ENCODE peak calls at places on chromosomes 4 and X, in nine cellular contexts. L is lower leg skin, A is DND-41, T is mammary epithelial cell, H is endothelial cell of umbilical vein, C is mucosa of descending colon, I is WERI-Rb-1, G is keratinocyte, P is astrocyte of the spinal cord. R is an unnamed sample.

GRCh38 chrX:50779694-50780093 is 34.3 kb downstream of the SHROOM4 start:
- DNase-seq in L (no peak), A (no peak), T (no peak), H (peak; percentile 9), C (no peak), I (no peak), G (no peak), P (no peak), R (no peak)

GRCh38 chr4:27692098-27692679 is 831.5 kb downstream of the STIM2 start:
- DNase-seq in L (no peak), A (peak; percentile 17), T (peak; percentile 32), H (peak; percentile 5), C (no peak), I (peak; percentile 29), G (no peak), P (peak; percentile 36), R (peak; percentile 12)

GRCh38 chr4:152620915-152621314 is 58.9 kb downstream of the TMEM154 start:
- DNase-seq in L (no peak), A (no peak), T (peak; percentile 27), H (no peak), C (no peak), I (no peak), G (no peak), P (no peak), R (no peak)

GRCh38 chrX:154046262-154046771 is 26.6 kb upstream of the IRAK1 start:
- DNase-seq in L (no peak), A (no peak), T (no peak), H (peak; percentile 93), C (no peak), I (no peak), G (no peak), P (peak; percentile 79), R (no peak)

GRCh38 chrX:107716816-107717700 is 58.5 kb downstream of the TSC22D3 start:
- DNase-seq in L (peak; percentile 98), A (peak; percentile 73), T (peak; percentile 77), H (peak; percentile 84), C (peak; percentile 91), I (peak; percentile 52), G (no peak), P (peak; percentile 92), R (no peak)

GRCh38 chrX:40008841-40009461 is 88.8 kb downstream of the BCOR start:
- DNase-seq in L (peak; percentile 89), A (no peak), T (no peak), H (no peak), C (peak; percentile 68), I (peak; percentile 93), G (no peak), P (no peak), R (no peak)

GRCh38 chrX:1909419-1910206 is 294.8 kb downstream of the ASMT start:
- DNase-seq in L (no peak), A (no peak), T (no peak), H (no peak), C (no peak), I (no peak), G (no peak), P (no peak), R (no peak)

GRCh38 chr4:70728096-70728495 is 6.3 kb downstream of the RUFY3 start:
- DNase-seq in L (no peak), A (peak; percentile 80), T (no peak), H (no peak), C (no peak), I (peak; percentile 85), G (no peak), P (no peak), R (no peak)

GRCh38 chrX:41634284-41634683 is 54.5 kb upstream of the GPR34 start:
- DNase-seq in L (no peak), A (no peak), T (no peak), H (peak; percentile 1), C (no peak), I (no peak), G (no peak), P (peak; percentile 58), R (peak; percentile 1)

GRCh38 chr4:41976775-41977516 is 4.6 kb upstream of the DCAF4L1 start:
- DNase-seq in L (no peak), A (no peak), T (no peak), H (no peak), C (no peak), I (no peak), G (no peak), P (no peak), R (no peak)

GRCh38 chrX:8139713-8140112 is 31.4 kb downstream of the VCX2 start:
- DNase-seq in L (no peak), A (no peak), T (peak; percentile 13), H (no peak), C (no peak), I (no peak), G (no peak), P (peak; percentile 36), R (no peak)

GRCh38 chrX:72685810-72686465 is 28.2 kb downstream of the PHKA1 start:
- DNase-seq in L (no peak), A (no peak), T (peak; percentile 92), H (no peak), C (no peak), I (no peak), G (peak; percentile 21), P (peak; percentile 49), R (peak; percentile 0)

GRCh38 chr4:109574931-109575804 is 15.1 kb downstream of the MCUB start:
- DNase-seq in L (no peak), A (peak; percentile 17), T (no peak), H (no peak), C (no peak), I (no peak), G (no peak), P (no peak), R (no peak)

GRCh38 chrX:129496625-129497024 is 26.7 kb downstream of the SMARCA1 start:
- DNase-seq in L (no peak), A (no peak), T (no peak), H (no peak), C (no peak), I (no peak), G (no peak), P (peak; percentile 36), R (no peak)

GRCh38 chr4:1407657-1408333 is 1.6 kb upstream of the NKX1-1 start:
- DNase-seq in L (peak; percentile 49), A (no peak), T (no peak), H (no peak), C (no peak), I (peak; percentile 17), G (no peak), P (no peak), R (no peak)

GRCh38 chr4:72468904-72469502 is 100.0 kb downstream of the ADAMTS3 start:
- DNase-seq in L (no peak), A (no peak), T (peak; percentile 25), H (peak; percentile 46), C (no peak), I (no peak), G (peak; percentile 2), P (peak; percentile 46), R (no peak)

GRCh38 chrX:103918050-103918449 is 44.4 kb upstream of the TMSB15B start:
- DNase-seq in L (no peak), A (peak; percentile 74), T (peak; percentile 65), H (peak; percentile 59), C (no peak), I (peak; percentile 64), G (no peak), P (peak; percentile 63), R (no peak)

GRCh38 chrX:40423299-40423698 is 157.5 kb upstream of the ATP6AP2 start:
- DNase-seq in L (no peak), A (no peak), T (peak; percentile 36), H (no peak), C (no peak), I (no peak), G (no peak), P (peak; percentile 85), R (no peak)

GRCh38 chr4:141215030-141215429 is 5.7 kb upstream of the ZNF330 start:
- DNase-seq in L (no peak), A (no peak), T (no peak), H (no peak), C (no peak), I (no peak), G (no peak), P (no peak), R (no peak)

GRCh38 chr4:137543198-137543597 is 10.9 kb upstream of the PCDH18 start:
- DNase-seq in L (no peak), A (no peak), T (no peak), H (no peak), C (no peak), I (no peak), G (no peak), P (no peak), R (no peak)
- H3K4me3 ChIP-seq in L (no peak overlapping the region), A (no peak overlapping the region), T (no peak overlapping the region), H (no peak overlapping the region), C (no peak overlapping the region), I (no peak overlapping the region), G (no peak overlapping the region), P (no peak overlapping the region), R (no peak overlapping the region)

GRCh38 chr4:104693601-104694201 is 199.0 kb upstream of the CXXC4 start:
- DNase-seq in L (no peak), A (no peak), T (peak; percentile 21), H (no peak), C (no peak), I (no peak), G (no peak), P (peak; percentile 25), R (no peak)
- TF ChIP-seq CTCF in L (no peak), A (peak; percentile 28), T (peak; percentile 52), H (no peak), C (no peak), I (peak; percentile 28), G (no peak), P (peak; percentile 47), R (no peak)

GRCh38 chr4:24781999-24782745 is 13.2 kb upstream of the SOD3 start:
- DNase-seq in L (no peak), A (no peak), T (no peak), H (peak; percentile 59), C (no peak), I (no peak), G (no peak), P (no peak), R (no peak)
- H3K4me3 ChIP-seq in L (no peak overlapping the region), A (no peak overlapping the region), T (no peak overlapping the region), H (no peak overlapping the region), C (no peak overlapping the region), I (no peak overlapping the region), G (no peak overlapping the region), P (no peak overlapping the region), R (no peak overlapping the region)

GRCh38 chr4:92406488-92406887 is 102.7 kb downstream of the GRID2 start:
- DNase-seq in L (no peak), A (no peak), T (no peak), H (no peak), C (no peak), I (no peak), G (no peak), P (no peak), R (no peak)
- TF ChIP-seq CTCF in L (no peak), A (no peak), T (no peak), H (no peak), C (no peak), I (no peak), G (no peak), P (no peak), R (no peak)

R was measured in HFF-Myc.